ENCODE peak calls at places on chromosomes 12 and 14, in four cellular contexts. C, A, H and Z are unnamed samples.

GRCh38 chr12:49888461-49889151 is 15.1 kb downstream of the FAIM2 start:
- DNase-seq in A (no peak), H (no peak), C (no peak), Z (no peak)

GRCh38 chr12:121797937-121798801 is 4.7 kb upstream of the RHOF start:
- DNase-seq in A (no peak), H (no peak), C (no peak), Z (peak)

GRCh38 chr12:121883315-121883660 is 5.3 kb upstream of the PSMD9 start:
- DNase-seq in H (no peak), C (no peak), A (no peak), Z (no peak)

GRCh38 chr14:74019743-74020142 is 594 bp downstream of the BBOF1 start:
- DNase-seq in H (no peak), C (no peak), A (peak), Z (peak)

GRCh38 chr12:132046561-132046960 is 96.8 kb downstream of the EP400 start:
- DNase-seq in A (no peak), H (no peak), C (no peak), Z (peak)

GRCh38 chr14:61516957-61517356 is 178.4 kb upstream of the HIF1A start:
- DNase-seq in H (no peak), C (no peak), A (no peak), Z (peak)

GRCh38 chr12:95848575-95849388 is 10.0 kb upstream of the SNRPF start:
- DNase-seq in H (no peak), C (no peak), A (peak), Z (peak)

GRCh38 chr14:53180272-53181221 is 27.4 kb upstream of the DDHD1 start:
- DNase-seq in C (no peak), A (no peak), H (no peak), Z (peak)

GRCh38 chr14:26138764-26139445 is 458.9 kb downstream of the NOVA1 start:
- DNase-seq in C (no peak), A (no peak), H (no peak), Z (peak)

GRCh38 chr12:103571286-103571685 is 15.8 kb upstream of the STAB2 start:
- DNase-seq in H (no peak), A (no peak), C (no peak), Z (no peak)

GRCh38 chr12:3042394-3042793 is 34.8 kb upstream of the TSPAN9 start:
- DNase-seq in H (no peak), A (no peak), C (no peak), Z (no peak)

GRCh38 chr12:132596016-132596415 is 14.4 kb downstream of the LRCOL1 start:
- DNase-seq in H (no peak), A (no peak), C (no peak), Z (peak)

GRCh38 chr14:23442721-23443356 is 7.4 kb upstream of the MYH7 start:
- DNase-seq in C (no peak), A (no peak), H (no peak), Z (no peak)

GRCh38 chr12:11630046-11630706 is 19.3 kb upstream of the ETV6 start:
- DNase-seq in C (no peak), H (no peak), A (no peak), Z (no peak)

GRCh38 chr14:33568935-33569579 is 381.8 kb downstream of the EGLN3 start:
- DNase-seq in C (no peak), H (no peak), A (no peak), Z (no peak)

GRCh38 chr12:103809154-103809553 is 31.9 kb downstream of the NT5DC3 start:
- DNase-seq in C (no peak), A (no peak), H (no peak), Z (no peak)

GRCh38 chr14:36198378-36198777 is 21.9 kb upstream of the PTCSC3 start:
- DNase-seq in H (no peak), A (no peak), C (no peak), Z (no peak)

GRCh38 chr12:104603545-104603973 is 146.8 kb downstream of the CHST11 start:
- DNase-seq in A (peak), C (no peak), H (no peak), Z (peak)

GRCh38 chr12:636632-637031 is 26.6 kb downstream of the NINJ2 start:
- DNase-seq in C (no peak), A (no peak), H (no peak), Z (no peak)

GRCh38 chr12:627863-628805 is 35.1 kb downstream of the NINJ2 start:
- DNase-seq in C (no peak), A (no peak), H (no peak), Z (no peak)

GRCh38 chr12:633731-634130 is 29.5 kb downstream of the NINJ2 start:
- DNase-seq in A (no peak), C (no peak), H (no peak), Z (no peak)

GRCh38 chr12:630656-631632 is 32.3 kb downstream of the NINJ2 start:
- DNase-seq in H (no peak), C (no peak), A (no peak), Z (no peak)

GRCh38 chr12:632102-632696 is 31.0 kb downstream of the NINJ2 start:
- DNase-seq in A (peak), H (peak), C (no peak), Z (peak)
- H3K4me3 ChIP-seq in A (peak), H (no peak), C (no peak), Z (no peak)

DNA sequence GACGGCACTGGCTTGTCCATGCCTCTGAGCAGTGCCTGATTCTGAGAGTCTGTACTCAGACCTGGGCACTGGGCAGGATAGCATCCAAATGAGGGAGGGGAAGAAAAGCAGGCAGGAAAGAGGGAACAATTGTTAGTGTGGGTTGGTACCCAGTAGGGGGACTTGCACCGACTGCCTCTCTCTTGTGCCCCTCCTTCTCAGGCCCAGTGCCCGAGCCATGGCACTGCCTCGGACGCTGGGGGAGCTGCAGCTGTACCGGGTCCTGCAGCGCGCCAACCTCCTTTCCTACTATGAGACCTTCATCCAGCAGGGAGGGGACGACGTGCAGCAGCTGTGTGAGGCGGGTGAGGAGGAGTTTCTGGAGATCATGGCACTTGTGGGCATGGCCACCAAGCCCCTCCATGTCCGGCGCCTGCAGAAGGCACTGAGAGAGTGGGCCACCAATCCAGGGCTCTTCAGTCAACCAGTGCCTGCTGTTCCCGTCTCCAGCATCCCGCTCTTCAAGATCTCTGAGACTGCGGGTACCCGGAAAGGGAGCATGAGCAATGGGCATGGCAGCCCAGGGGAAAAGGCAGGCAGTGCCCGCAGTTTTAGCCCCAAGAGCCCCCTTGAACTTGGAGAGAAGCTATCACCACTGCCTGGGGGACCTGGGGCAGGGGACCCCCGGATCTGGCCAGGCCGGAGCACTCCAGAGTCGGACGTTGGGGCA is 2.2 kb downstream of the NAB2 start:
- DNase-seq in A (no peak), H (no peak), C (no peak), Z (peak)
- H3K4me3 ChIP-seq in A (no peak), H (no peak), C (no peak), Z (peak)

GRCh38 chr14:77040059-77040308 is 11.5 kb upstream of the IRF2BPL start:
- DNase-seq in A (no peak), H (no peak), C (no peak), Z (no peak)
- H3K4me3 ChIP-seq in A (peak), H (peak), C (no peak), Z (peak)

DNA sequence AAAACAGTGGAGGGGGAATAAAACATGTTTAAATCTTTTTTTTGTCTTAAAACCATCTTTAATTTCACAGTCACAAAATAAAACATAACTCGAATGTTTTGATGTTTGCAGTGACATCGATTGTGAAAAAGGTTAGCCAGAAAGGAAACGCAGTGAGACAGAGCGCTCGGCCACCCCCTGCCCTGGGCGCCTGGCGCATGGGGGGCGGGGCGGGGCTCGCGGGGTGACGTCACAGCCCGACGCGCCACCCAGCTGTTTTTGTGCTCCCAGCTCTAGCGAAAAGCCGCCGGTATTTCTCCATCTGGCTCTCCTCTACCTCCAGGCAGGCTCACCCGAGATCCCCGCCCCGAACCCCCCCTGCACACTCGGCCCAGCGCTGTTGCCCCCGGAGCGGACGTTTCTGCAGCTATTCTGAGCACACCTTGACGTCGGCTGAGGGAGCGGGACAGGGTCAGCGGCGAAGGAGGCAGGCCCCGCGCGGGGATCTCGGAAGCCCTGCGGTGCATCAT is at the start of gene GABARAPL1:
- DNase-seq in C (peak), A (peak), H (no peak), Z (peak)
- H3K4me3 ChIP-seq in C (peak), A (peak), H (peak), Z (peak)

GRCh38 chr14:81303258-81303935 is 82.6 kb upstream of the GTF2A1 start:
- DNase-seq in H (peak), A (no peak), C (peak), Z (no peak)
- H3K4me3 ChIP-seq in H (no peak), A (no peak), C (no peak), Z (no peak)

GRCh38 chr12:114691810-114692557 is 8.0 kb upstream of the TBX3 start:
- DNase-seq in A (no peak), C (no peak), H (no peak), Z (no peak)
- H3K4me3 ChIP-seq in A (no peak), C (peak), H (no peak), Z (peak)

GRCh38 chr14:70189678-70190077 is 927 bp upstream of the SLC8A3 start:
- DNase-seq in A (no peak), C (no peak), H (no peak), Z (no peak)
- H3K4me3 ChIP-seq in A (no peak), C (no peak), H (no peak), Z (no peak)